ENCODE peak calls at places on chromosomes 12 and 14, in four cellular contexts. W is SK-N-SH, M is K562, A is HepG2. F is an unnamed sample.
A peak's percentile ranks its signal among the peaks of the same experiment; 100 is the strongest.

GRCh38 chr12:120367924-120368788 is 808 bp downstream of the MSI1 start:
- DNase-seq in M (no peak), W (peak; percentile 68), A (no peak), F (no peak)

GRCh38 chr12:77728018-77728417 is 102.7 kb upstream of the NAV3 start:
- DNase-seq in M (no peak), W (no peak), A (no peak), F (no peak)

GRCh38 chr12:67893003-67893402 is 96.2 kb upstream of the IFNG-AS1 start:
- DNase-seq in A (no peak), M (no peak), W (no peak), F (no peak)

GRCh38 chr12:25155031-25155576 is 39.9 kb downstream of the DNAI7 start:
- DNase-seq in A (peak; percentile 16), M (peak; percentile 33), W (peak; percentile 35), F (peak; percentile 57)

GRCh38 chr14:89641495-89642162 is 224.6 kb upstream of the FOXN3 start:
- DNase-seq in W (no peak), A (peak; percentile 66), M (no peak), F (peak; percentile 79)

GRCh38 chr14:24256960-24257359 is 6.0 kb downstream of the TGM1 start:
- DNase-seq in M (no peak), W (no peak), A (no peak), F (no peak)

GRCh38 chr12:117342682-117343081 is 18.7 kb downstream of the NOS1 start:
- DNase-seq in A (no peak), M (no peak), W (no peak), F (no peak)

GRCh38 chr12:70469221-70469820 is 103.2 kb downstream of the KCNMB4 start:
- DNase-seq in A (no peak), W (no peak), M (no peak), F (peak; percentile 36)

GRCh38 chr12:117080707-117081141 is 18.5 kb downstream of the TESC start:
- DNase-seq in W (no peak), M (no peak), A (no peak), F (no peak)

GRCh38 chr12:51898937-51899336 is 8.4 kb upstream of the ACVRL1 start:
- DNase-seq in A (no peak), W (no peak), M (no peak), F (no peak)

GRCh38 chr12:75759842-75760260 is 248.4 kb upstream of the KRR1 start:
- DNase-seq in A (no peak), M (no peak), W (no peak), F (no peak)

GRCh38 chr12:119956047-119956446 is 33.0 kb upstream of the BICDL1 start:
- DNase-seq in A (peak; percentile 17), W (no peak), M (peak; percentile 11), F (no peak)

GRCh38 chr14:102352213-102352612 is 10.5 kb downstream of the CINP start:
- DNase-seq in M (no peak), A (no peak), W (no peak), F (no peak)

GRCh38 chr14:89298056-89298834 is 118.8 kb downstream of the FOXN3 start:
- DNase-seq in W (no peak), M (no peak), A (no peak), F (no peak)

GRCh38 chr12:55840581-55841351 is 2.0 kb downstream of the MMP19 start:
- DNase-seq in M (no peak), W (no peak), A (no peak), F (no peak)

GRCh38 chr12:93297032-93297431 is 80.7 kb upstream of the NUDT4 start:
- DNase-seq in W (no peak), A (no peak), M (no peak), F (peak; percentile 75)

GRCh38 chr14:54348001-54348611 is 48.7 kb upstream of the CDKN3 start:
- DNase-seq in W (peak; percentile 55), A (peak; percentile 75), M (peak; percentile 65), F (no peak)

GRCh38 chr14:60087664-60088063 is 4.1 kb upstream of the PCNX4 start:
- DNase-seq in M (peak; percentile 69), A (no peak), W (no peak), F (no peak)

GRCh38 chr12:2606186-2606910 is 188.4 kb upstream of the FKBP4 start:
- DNase-seq in W (no peak), A (no peak), M (no peak), F (no peak)

GRCh38 chr12:113940357-113940756 is 25.8 kb downstream of the RBM19 start:
- DNase-seq in M (no peak), A (no peak), W (no peak), F (no peak)

GRCh38 chr12:6197996-6198395 is 2.2 kb upstream of the CD9 start:
- DNase-seq in M (no peak), A (no peak), W (no peak), F (no peak)

DNA sequence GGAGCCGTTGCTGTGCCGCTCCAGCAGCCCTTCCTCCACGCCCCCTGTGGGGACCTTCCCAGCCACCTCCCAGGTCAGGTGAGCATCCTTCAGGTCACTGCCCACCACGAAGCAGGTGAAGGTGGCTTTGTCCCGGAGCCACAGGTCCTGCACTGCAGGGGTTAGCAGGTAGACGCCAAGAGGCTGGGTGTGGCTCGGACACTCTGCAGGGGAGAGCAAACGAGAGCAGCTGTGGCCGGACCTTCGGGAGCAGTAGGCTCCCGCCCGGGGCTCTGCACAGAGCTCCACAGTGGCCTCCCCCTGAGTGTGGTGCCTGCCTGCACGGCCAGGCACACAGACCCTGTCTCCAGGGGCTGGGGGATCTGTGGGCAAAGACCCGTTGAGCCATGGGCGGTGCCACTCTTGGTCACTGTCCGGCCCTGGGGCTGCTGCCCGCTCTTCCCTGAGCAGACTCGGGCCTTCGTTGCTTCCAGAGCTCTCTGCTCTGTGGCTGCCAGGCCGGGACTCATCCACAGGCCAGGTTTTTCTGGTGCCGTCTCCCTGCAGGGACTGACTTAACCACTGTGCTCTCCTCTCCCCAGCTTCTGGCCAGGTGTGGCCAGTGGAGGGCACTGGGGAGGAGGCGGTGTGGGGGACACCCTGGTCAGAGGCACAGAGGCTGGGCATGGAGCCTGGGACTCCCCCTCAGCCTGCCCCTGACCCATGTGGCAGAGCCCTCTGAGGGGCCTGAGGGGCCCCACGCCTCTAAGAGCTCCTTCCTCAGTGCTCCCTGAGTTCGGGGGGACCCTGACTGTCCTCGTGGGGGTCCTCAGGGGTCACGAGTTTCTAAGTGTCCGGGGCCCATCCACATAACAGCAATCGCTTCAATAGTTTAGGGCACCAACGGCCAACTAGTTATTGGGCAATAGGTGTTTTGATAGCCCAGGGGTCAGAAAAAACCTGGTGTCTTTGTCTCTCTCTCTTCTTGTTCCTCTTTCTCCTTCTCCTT is 314.9 kb downstream of the TMEM121 start:
- DNase-seq in M (no peak), W (no peak), A (no peak), F (no peak)
- TF ChIP-seq SMC3 in M (no peak), W (no peak), A (no peak), F (no peak)

GRCh38 chr14:51612449-51612848 is 39.3 kb upstream of the FRMD6 start:
- DNase-seq in A (no peak), M (no peak), W (no peak), F (no peak)
- TF ChIP-seq POLR2AphosphoS5 in A (no peak), M (no peak), W (no peak), F (no peak)

GRCh38 chr12:94676922-94677321 is 26.6 kb upstream of the TMCC3 start:
- DNase-seq in M (no peak), A (no peak), W (no peak), F (no peak)

GRCh38 chr12:94676011-94676709 is 25.8 kb upstream of the TMCC3 start:
- DNase-seq in A (no peak), M (peak; percentile 5), W (no peak), F (peak; percentile 65)

GRCh38 chr12:94678849-94679248 is 28.5 kb upstream of the TMCC3 start:
- DNase-seq in M (no peak), W (no peak), A (no peak), F (no peak)

GRCh38 chr12:94678396-94678795 is 28.0 kb upstream of the TMCC3 start:
- DNase-seq in A (no peak), M (no peak), W (no peak), F (no peak)

DNA sequence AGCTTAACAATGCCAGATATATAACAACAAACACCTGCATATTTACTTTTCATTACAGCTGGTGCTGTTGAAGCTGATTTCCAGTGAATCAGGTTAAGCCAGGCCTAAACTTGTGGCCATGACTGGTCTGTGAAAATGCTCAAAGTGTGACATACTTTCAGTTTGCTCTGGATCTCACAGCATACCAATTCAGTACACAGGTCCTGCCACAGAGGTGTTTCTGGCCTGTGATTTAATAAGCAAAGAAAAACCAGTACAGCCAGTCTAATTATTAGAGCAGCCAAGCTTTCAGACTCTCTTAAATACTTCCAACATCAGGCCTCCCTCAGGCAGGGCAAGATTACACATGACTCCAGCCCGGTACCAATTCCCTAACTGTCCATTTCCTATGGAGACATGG is 27.4 kb upstream of the TMCC3 start:
- DNase-seq in M (no peak), W (no peak), A (no peak), F (no peak)
- TF ChIP-seq SMC3 in M (no peak), W (no peak), A (no peak), F (no peak)

GRCh38 chr12:59596232-59597143 is 659 bp downstream of the SLC16A7 start:
- DNase-seq in W (peak; percentile 25), A (peak; percentile 16), M (no peak), F (peak; percentile 35)

GRCh38 chr12:59600174-59600573 is 4.3 kb downstream of the SLC16A7 start:
- DNase-seq in A (no peak), M (no peak), W (no peak), F (no peak)

GRCh38 chr12:59595097-59595496 is 732 bp upstream of the SLC16A7 start:
- DNase-seq in W (no peak), M (no peak), A (no peak), F (no peak)

DNA sequence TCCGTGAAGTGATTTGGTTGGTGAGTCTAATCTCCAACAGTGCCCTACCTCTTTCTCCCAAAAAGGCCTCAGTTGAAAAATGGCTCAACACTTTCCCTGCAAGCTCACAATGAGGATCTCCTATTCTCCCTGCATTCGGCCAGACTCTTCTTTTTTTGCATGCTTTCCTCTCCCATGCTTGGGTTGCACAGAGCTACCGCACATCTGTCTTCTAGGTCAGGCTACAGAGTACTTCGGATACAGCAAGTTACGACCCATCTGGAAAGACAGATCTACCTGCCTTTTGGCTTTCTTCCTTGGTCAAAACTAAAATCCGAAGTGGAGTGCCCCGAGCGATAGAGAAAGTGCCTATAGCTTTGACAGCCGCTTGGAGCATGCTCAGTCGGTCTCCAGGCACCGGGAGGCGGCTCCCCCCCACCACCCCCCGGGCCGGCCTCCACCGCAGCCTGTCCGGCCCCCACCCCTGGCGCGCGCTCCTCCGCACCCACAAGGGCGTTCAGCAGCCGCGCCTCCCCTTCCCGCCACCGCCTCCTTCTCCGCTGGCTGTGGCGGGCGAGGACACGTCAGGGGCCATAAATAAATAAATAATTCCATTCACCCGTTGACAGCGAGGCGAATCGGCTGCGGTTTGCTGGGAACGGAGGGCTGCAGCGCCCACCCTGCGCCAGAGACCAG is at the start of gene SLC16A7:
- DNase-seq in A (peak; percentile 39), M (peak; percentile 0), W (peak; percentile 63), F (peak; percentile 60)
- TF ChIP-seq POLR2AphosphoS5 in A (no peak), M (no peak), W (no peak), F (no peak)

DNA sequence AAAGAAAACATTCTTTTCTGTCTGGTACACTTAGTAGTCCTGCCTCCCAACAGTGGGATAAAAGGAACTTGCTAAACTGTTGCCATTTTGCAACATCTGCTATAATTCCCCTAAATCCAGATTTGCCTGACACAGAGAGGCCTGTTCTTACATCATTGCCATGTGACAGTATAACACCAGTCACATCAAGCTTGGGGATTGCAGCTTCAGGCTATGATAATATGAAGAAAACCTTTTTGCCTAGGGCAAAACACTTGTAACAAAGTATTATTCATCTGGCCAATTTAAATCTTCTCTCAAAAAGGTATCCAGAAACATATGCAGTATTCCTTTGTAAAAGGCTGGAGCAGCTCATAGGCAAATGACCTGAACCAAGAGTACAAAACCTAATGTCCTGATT is 80.9 kb upstream of the OTX2 start:
- DNase-seq in M (no peak), A (no peak), W (no peak), F (no peak)
- TF ChIP-seq SMC3 in M (no peak), A (no peak), W (no peak), F (no peak)